ENCODE peak calls at places on chromosomes 13 and 19, in four cellular contexts. B is H1, M is K562, G is GM12892. P is an unnamed sample.

GRCh38 chr19:47573076-47574026 is at the start of gene ZNF541:
- DNase-seq in M (peak), G (no peak), B (no peak), P (peak)

GRCh38 chr13:37105251-37105714 is at the start of gene CSNK1A1L:
- DNase-seq in G (no peak), M (no peak), B (no peak), P (no peak)

GRCh38 chr19:2575734-2576481 is 100.0 kb downstream of the GADD45B start:
- DNase-seq in M (no peak), B (no peak), G (no peak), P (no peak)

GRCh38 chr19:47097396-47098217 is 16.0 kb downstream of the ZC3H4 start:
- DNase-seq in B (no peak), G (no peak), M (no peak), P (no peak)

GRCh38 chr13:113846639-113847318 is 17.1 kb downstream of the GAS6 start:
- DNase-seq in M (no peak), B (no peak), G (no peak), P (no peak)

GRCh38 chr19:49355890-49356289 is 6.3 kb downstream of the TEAD2 start:
- DNase-seq in B (no peak), G (no peak), M (no peak), P (no peak)

GRCh38 chr13:89401209-89401810 is 1730.1 kb downstream of the SLITRK5 start:
- DNase-seq in B (no peak), M (no peak), G (no peak), P (no peak)

GRCh38 chr13:44810067-44810840 is 179.0 kb downstream of the NUFIP1 start:
- DNase-seq in B (no peak), G (no peak), M (no peak), P (no peak)

GRCh38 chr13:106630650-106631049 is 62.7 kb upstream of the ARGLU1 start:
- DNase-seq in G (no peak), B (no peak), M (no peak), P (no peak)

GRCh38 chr19:8973501-8974091 is 36.6 kb downstream of the MUC16 start:
- DNase-seq in M (peak), B (no peak), G (no peak), P (no peak)

GRCh38 chr19:5172859-5173577 is 167.6 kb downstream of the PTPRS start:
- DNase-seq in B (no peak), G (no peak), M (peak), P (no peak)

GRCh38 chr13:110471833-110472162 is 89.7 kb downstream of the RAB20 start:
- DNase-seq in M (peak), B (no peak), G (peak), P (peak)

GRCh38 chr19:9856609-9857008 is 21.5 kb downstream of the PIN1 start:
- DNase-seq in M (no peak), B (no peak), G (no peak), P (no peak)

GRCh38 chr19:2235396-2236284 is 489 bp downstream of the PLEKHJ1 start:
- DNase-seq in G (no peak), M (peak), B (no peak), P (no peak)

GRCh38 chr19:18999896-19000620 is 33.3 kb downstream of the SUGP2 start:
- DNase-seq in G (no peak), M (no peak), B (no peak), P (no peak)

GRCh38 chr13:49371943-49372636 is 71.8 kb downstream of the CAB39L start:
- DNase-seq in B (no peak), M (no peak), G (no peak), P (no peak)

GRCh38 chr13:79907527-79907926 is 426.6 kb downstream of the NDFIP2 start:
- DNase-seq in B (no peak), M (no peak), G (no peak), P (no peak)

GRCh38 chr19:55056827-55057226 is 6.1 kb downstream of the RDH13 start:
- DNase-seq in B (no peak), M (no peak), G (no peak), P (no peak)

GRCh38 chr13:31927219-31927653 is 104.3 kb upstream of the FRY start:
- DNase-seq in B (no peak), G (no peak), M (no peak), P (no peak)

GRCh38 chr13:22837980-22838615 is 342.7 kb upstream of the SGCG start:
- DNase-seq in M (no peak), G (no peak), B (no peak), P (no peak)

GRCh38 chr19:53626941-53627340 is 4.9 kb upstream of the DPRX start:
- DNase-seq in M (no peak), B (no peak), G (no peak), P (no peak)

GRCh38 chr13:73421310-73421912 is 362.6 kb downstream of the KLF5 start:
- DNase-seq in G (no peak), M (no peak), B (no peak), P (no peak)

GRCh38 chr13:42039946-42040729 is 8.3 kb upstream of the DGKH start:
- DNase-seq in B (no peak), G (peak), M (peak), P (peak)

GRCh38 chr13:76223565-76223964 is 587.4 kb downstream of the LMO7 start:
- DNase-seq in M (no peak), B (no peak), G (no peak), P (no peak)

GRCh38 chr19:5933391-5933998 is 19.4 kb downstream of the CAPS start:
- DNase-seq in B (no peak), M (no peak), G (no peak), P (no peak)

GRCh38 chr19:4639531-4640246 is 373 bp downstream of the TNFAIP8L1 start:
- DNase-seq in G (no peak), B (no peak), M (no peak), P (no peak)

GRCh38 chr19:56316728-56317127 is 2.1 kb upstream of the ZSCAN5A start:
- DNase-seq in G (no peak), M (no peak), B (no peak), P (no peak)

GRCh38 chr13:26971990-26972888 is 199.4 kb downstream of the USP12 start:
- DNase-seq in B (peak), G (no peak), M (peak), P (no peak)

GRCh38 chr13:101751488-101751887 is 299.0 kb downstream of the ITGBL1 start:
- DNase-seq in B (no peak), M (no peak), G (no peak), P (no peak)

GRCh38 chr19:13796301-13797057 is 1.2 kb downstream of the ZSWIM4 start:
- DNase-seq in M (no peak), B (no peak), G (no peak), P (no peak)

GRCh38 chr13:52085416-52085815 is 43.5 kb downstream of the NEK5 start:
- DNase-seq in M (no peak), G (no peak), B (no peak), P (no peak)

GRCh38 chr19:55400281-55401087 is 7.1 kb downstream of the UBE2S start:
- DNase-seq in B (no peak), G (no peak), M (no peak), P (no peak)

GRCh38 chr13:111948281-111948680 is 118.7 kb upstream of the SOX1 start:
- DNase-seq in B (no peak), M (no peak), G (no peak), P (no peak)

GRCh38 chr13:99086149-99086868 is 108.4 kb upstream of the DOCK9 start:
- DNase-seq in M (peak), G (peak), B (no peak), P (peak)
- TF ChIP-seq TAF1 in M (no peak), G (no peak), B (no peak), P (no peak)

DNA sequence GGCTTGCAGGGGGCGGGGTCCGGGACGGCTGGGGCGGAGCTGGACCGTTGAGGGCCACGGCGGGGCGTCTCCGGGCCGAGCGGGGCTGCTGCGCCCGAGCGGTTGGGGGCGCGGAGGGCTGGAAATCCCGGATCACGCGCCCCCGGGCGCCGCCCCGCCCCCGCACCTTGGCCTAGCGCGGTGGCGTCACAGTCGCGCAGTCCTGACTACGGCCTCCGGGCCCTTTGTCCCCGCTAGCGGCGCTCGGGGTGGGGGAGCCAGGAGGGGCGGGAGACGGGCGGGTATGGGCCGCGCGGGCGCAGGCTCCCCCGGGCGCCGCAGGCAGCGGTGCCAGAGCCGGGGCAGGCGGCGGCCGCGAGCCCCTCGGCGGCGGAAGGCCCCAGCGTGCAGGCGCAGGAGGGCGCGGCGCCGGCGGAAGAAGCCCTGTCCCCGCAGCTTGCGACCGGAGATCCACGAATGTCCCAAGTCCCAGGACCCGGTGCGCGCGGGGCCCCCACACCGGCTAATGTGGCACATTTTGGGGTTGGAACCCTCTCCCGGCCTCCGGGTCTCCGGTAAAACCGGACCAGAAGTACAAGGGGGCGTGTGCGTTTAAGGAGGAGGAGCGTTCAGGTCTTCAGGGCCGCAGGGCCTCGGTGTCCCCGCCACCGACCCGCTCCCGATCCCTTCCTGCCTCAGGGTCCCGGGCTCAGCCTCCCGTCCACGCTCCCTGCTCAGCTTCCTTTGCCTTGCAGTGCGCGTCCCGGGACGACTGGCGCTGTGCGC is 840 bp downstream of the GPX4 start:
- DNase-seq in M (peak), B (no peak), G (peak), P (peak)
- TF ChIP-seq TAF1 in M (peak), B (no peak), G (no peak), P (no peak)

GRCh38 chr13:94188173-94188869 is 291.2 kb downstream of the DCT start:
- DNase-seq in M (no peak), G (no peak), B (no peak), P (no peak)
- TF ChIP-seq TAF1 in M (no peak), G (no peak), B (no peak), P (no peak)

GRCh38 chr19:23758187-23759074 is at the start of gene ZNF681:
- DNase-seq in B (peak), M (peak), G (peak), P (peak)

GRCh38 chr19:23766951-23767350 is 8.3 kb upstream of the ZNF681 start:
- DNase-seq in M (no peak), B (no peak), G (no peak), P (no peak)

GRCh38 chr19:23762548-23762883 is 3.8 kb upstream of the ZNF681 start:
- DNase-seq in M (no peak), G (no peak), B (no peak), P (no peak)

GRCh38 chr19:23764781-23765180 is 6.1 kb upstream of the ZNF681 start:
- DNase-seq in M (peak), B (no peak), G (no peak), P (no peak)

DNA sequence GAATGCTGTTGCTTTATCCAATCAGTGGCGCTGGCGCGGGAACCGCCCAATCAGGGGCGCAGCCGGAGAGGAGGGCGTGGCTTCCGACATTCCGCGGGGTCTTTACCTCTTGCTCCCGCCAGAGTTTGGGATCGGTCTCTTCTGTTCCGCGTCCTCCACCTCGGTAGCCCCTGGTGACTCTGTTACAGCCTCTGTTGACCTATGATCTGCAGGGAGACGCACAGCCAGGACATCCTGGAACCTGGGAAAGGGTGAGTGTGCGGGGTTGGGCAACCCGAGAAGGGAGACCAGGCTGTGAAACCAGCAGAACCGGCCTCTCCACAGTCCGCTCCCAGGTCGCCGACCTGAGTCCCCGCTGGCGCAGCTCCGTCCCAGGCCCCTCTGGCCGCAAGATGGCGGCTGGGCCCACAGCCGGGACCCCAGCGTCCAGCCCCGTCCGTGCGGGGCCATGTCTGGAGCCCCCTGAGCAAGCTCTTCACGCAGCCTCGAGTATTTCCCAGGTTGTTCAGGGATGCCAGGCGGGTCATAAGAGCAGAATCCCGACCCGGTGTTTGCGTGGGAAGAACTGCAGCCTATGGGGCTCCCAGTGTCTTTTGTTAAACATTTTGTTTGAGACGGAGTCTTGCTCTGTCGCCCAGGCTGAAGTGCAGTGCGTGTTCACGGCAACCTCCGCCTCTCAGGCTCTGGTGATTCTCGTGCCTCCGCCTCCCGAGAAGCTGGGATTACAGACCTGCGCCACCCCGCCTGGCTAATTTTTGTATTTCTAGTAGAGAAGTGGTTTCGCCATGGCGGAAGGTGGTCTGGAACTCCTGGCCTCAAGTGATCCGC is 4.4 kb upstream of the ZNF681 start:
- DNase-seq in M (peak), G (peak), B (peak), P (peak)
- TF ChIP-seq TAF1 in M (peak), G (no peak), B (peak), P (no peak)

GRCh38 chr13:28421674-28422410 is 73.1 kb downstream of the FLT1 start:
- DNase-seq in G (no peak), B (no peak), M (no peak), P (no peak)

GRCh38 chr13:28412981-28413380 is 81.9 kb downstream of the FLT1 start:
- DNase-seq in M (peak), G (no peak), B (no peak), P (no peak)

GRCh38 chr13:28413999-28414398 is 80.9 kb downstream of the FLT1 start:
- DNase-seq in M (no peak), B (no peak), G (no peak), P (peak)

GRCh38 chr13:28411859-28412353 is 83.0 kb downstream of the FLT1 start:
- DNase-seq in G (no peak), B (no peak), M (no peak), P (no peak)

DNA sequence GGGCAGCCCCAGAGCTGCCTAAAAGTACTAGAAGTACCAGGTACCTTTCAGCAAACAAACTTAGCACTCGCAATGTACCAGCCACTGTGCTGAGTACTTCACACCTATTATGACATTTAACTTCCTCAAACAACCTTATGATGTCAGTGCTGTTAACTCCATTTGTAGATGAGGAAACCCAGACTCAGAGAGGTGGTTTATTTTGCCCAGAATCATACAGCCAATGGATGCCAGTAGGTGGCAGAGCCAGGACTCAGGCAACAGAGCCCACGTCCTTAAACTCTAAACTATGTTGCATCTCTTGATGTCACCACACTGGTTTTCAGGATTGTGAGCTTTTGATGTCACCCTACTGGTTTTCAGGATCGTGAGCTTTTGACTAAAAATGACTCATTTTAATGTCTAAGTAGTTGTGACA is 78.9 kb downstream of the FLT1 start:
- DNase-seq in M (no peak), G (no peak), B (no peak), P (no peak)
- TF ChIP-seq TAF1 in M (no peak), G (no peak), B (no peak), P (no peak)

GRCh38 chr19:11798391-11799296 is at the start of gene ZNF491:
- DNase-seq in G (peak), B (peak), M (peak), P (peak)
- TF ChIP-seq TAF1 in G (peak), B (peak), M (peak), P (no peak)

GRCh38 chr19:50460161-50460765 is 16.0 kb upstream of the EMC10 start:
- DNase-seq in M (no peak), G (peak), B (no peak), P (peak)
- TF ChIP-seq TAF1 in M (no peak), G (no peak), B (no peak), P (no peak)

GRCh38 chr13:59746291-59746962 is 417.3 kb downstream of the DIAPH3 start:
- DNase-seq in M (no peak), G (no peak), B (no peak), P (no peak)
- TF ChIP-seq TAF1 in M (no peak), G (no peak), B (no peak), P (no peak)